ENCODE peak calls at places on chromosomes 7 and 10, in eight cellular contexts. O is brain microvascular endothelial cell, U is NCI-H1436, N is HuH-7.5, E is pancreas, P is heart left ventricle, D is stromal cell of bone marrow, W is left lung. Y is an unnamed sample.

GRCh38 chr7:29957921-29958320 is 31.7 kb downstream of the SCRN1 start:
- DNase-seq in O (no peak), U (peak; percentile 7), N (no peak), E (no peak), P (no peak), D (no peak), W (no peak), Y (no peak)

GRCh38 chr7:3201937-3202715 is 98.9 kb upstream of the SDK1 start:
- DNase-seq in O (no peak), U (no peak), N (no peak), E (no peak), P (no peak), D (no peak), W (no peak), Y (no peak)

GRCh38 chr10:107163086-107163880 is 1.2 kb downstream of the SORCS1 start:
- DNase-seq in O (no peak), U (no peak), N (no peak), E (no peak), P (no peak), D (no peak), W (no peak), Y (no peak)

GRCh38 chr10:32937824-32938482 is 20.1 kb downstream of the ITGB1 start:
- DNase-seq in O (no peak), U (no peak), N (no peak), E (no peak), P (no peak), D (no peak), W (no peak), Y (no peak)

GRCh38 chr10:103044942-103045489 is 126.9 kb downstream of the CNNM2 start:
- DNase-seq in O (peak; percentile 84), U (no peak), N (no peak), E (no peak), P (no peak), D (no peak), W (no peak), Y (no peak)

GRCh38 chr10:130459851-130460490 is 323.8 kb downstream of the GLRX3 start:
- DNase-seq in O (no peak), U (no peak), N (no peak), E (no peak), P (no peak), D (no peak), W (no peak), Y (no peak)

GRCh38 chr7:121369462-121369861 is 26.6 kb downstream of the FAM3C start:
- DNase-seq in O (peak; percentile 71), U (no peak), N (no peak), E (no peak), P (no peak), D (no peak), W (no peak), Y (no peak)

GRCh38 chr7:110337646-110338045 is 753.3 kb upstream of the LRRN3 start:
- DNase-seq in O (no peak), U (no peak), N (no peak), E (no peak), P (no peak), D (no peak), W (no peak), Y (no peak)

GRCh38 chr10:43114743-43115611 is 23.3 kb upstream of the CSGALNACT2 start:
- DNase-seq in O (no peak), U (no peak), N (no peak), E (peak; percentile 8), P (peak; percentile 17), D (no peak), W (peak; percentile 67), Y (no peak)

GRCh38 chr7:73717991-73718405 is 1.5 kb downstream of the STX1A start:
- DNase-seq in O (peak; percentile 94), U (no peak), N (no peak), E (no peak), P (no peak), D (peak; percentile 85), W (no peak), Y (peak; percentile 35)

GRCh38 chr7:22320416-22320815 is 36.5 kb downstream of the RAPGEF5 start:
- DNase-seq in O (no peak), U (no peak), N (no peak), E (no peak), P (no peak), D (no peak), W (no peak), Y (no peak)

GRCh38 chr10:52068485-52068884 is 245.6 kb upstream of the DKK1 start:
- DNase-seq in O (no peak), U (no peak), N (no peak), E (no peak), P (no peak), D (no peak), W (no peak), Y (no peak)

GRCh38 chr7:103632972-103633371 is 187.0 kb upstream of the SLC26A5 start:
- DNase-seq in O (no peak), U (no peak), N (no peak), E (no peak), P (no peak), D (no peak), W (no peak), Y (no peak)

GRCh38 chr7:14900051-14900450 is 2.5 kb downstream of the DGKB start:
- DNase-seq in O (no peak), U (no peak), N (no peak), E (no peak), P (no peak), D (no peak), W (no peak), Y (no peak)

GRCh38 chr10:101630420-101630920 is 42.3 kb downstream of the DPCD start:
- DNase-seq in O (no peak), U (no peak), N (no peak), E (no peak), P (no peak), D (no peak), W (no peak), Y (no peak)

GRCh38 chr7:50628469-50629084 is 63.4 kb upstream of the DDC start:
- DNase-seq in O (no peak), U (no peak), N (no peak), E (no peak), P (no peak), D (no peak), W (no peak), Y (no peak)

GRCh38 chr7:21099432-21099831 is 312.7 kb upstream of the SP8 start:
- DNase-seq in O (no peak), U (no peak), N (no peak), E (no peak), P (no peak), D (no peak), W (no peak), Y (no peak)